ENCODE peak calls at places on chromosome 9, in six cellular contexts. L is GM23338; O is GM19239; N is stimulated activated CD4-positive, alpha-beta T cell treated with anti-CD3 and anti-CD28 coated beads, Interleukin-1b, Interleukin-23, amount 100 ng/mL, for 4 hours; C is MCF 10A; D is SHP77 treated with DMSO at 0.1 percent for 48 hours. Y is an unnamed sample.
A peak's percentile ranks its signal among the peaks of the same experiment; 100 is the strongest.

GRCh38 chr9:89850633-89851325 is 246.0 kb downstream of the GADD45G start:
- DNase-seq in D (peak; percentile 98), L (no peak), O (no peak), C (peak; percentile 23), N (no peak), Y (no peak)

GRCh38 chr9:85182381-85182780 is 512.9 kb downstream of the NTRK2 start:
- DNase-seq in D (no peak), C (peak; percentile 40), N (no peak), O (no peak), L (no peak), Y (no peak)

GRCh38 chr9:131657031-131657377 is 82.9 kb downstream of the RAPGEF1 start:
- DNase-seq in C (no peak), O (no peak), L (no peak), D (no peak), N (no peak), Y (no peak)

GRCh38 chr9:110328763-110329162 is 8.9 kb downstream of the TXNDC8 start:
- DNase-seq in D (no peak), O (no peak), C (no peak), N (no peak), L (no peak), Y (no peak)

GRCh38 chr9:104868687-104869404 is 59.1 kb downstream of the ABCA1 start:
- DNase-seq in D (no peak), C (peak; percentile 82), L (peak; percentile 91), O (peak; percentile 60), N (no peak), Y (peak; percentile 64)

GRCh38 chr9:36988848-36989247 is 45.2 kb downstream of the PAX5 start:
- DNase-seq in L (no peak), O (no peak), C (no peak), D (no peak), N (no peak), Y (no peak)

GRCh38 chr9:81490605-81491331 is 198.6 kb downstream of the TLE1 start:
- DNase-seq in L (no peak), C (peak; percentile 75), D (no peak), N (no peak), O (no peak), Y (no peak)

GRCh38 chr9:14538529-14538928 is 154.7 kb downstream of the ZDHHC21 start:
- DNase-seq in O (no peak), N (no peak), C (no peak), L (no peak), D (no peak), Y (peak; percentile 99)

GRCh38 chr9:18194316-18194715 is 279.6 kb upstream of the ADAMTSL1 start:
- DNase-seq in O (no peak), N (no peak), L (no peak), C (no peak), D (no peak), Y (no peak)

GRCh38 chr9:4092793-4093709 is 206.8 kb downstream of the GLIS3 start:
- DNase-seq in D (no peak), L (no peak), N (no peak), O (no peak), C (no peak), Y (no peak)

GRCh38 chr9:15622596-15622995 is 69.8 kb downstream of the CCDC171 start:
- DNase-seq in D (no peak), C (peak; percentile 13), N (no peak), O (no peak), L (peak; percentile 23), Y (no peak)

GRCh38 chr9:74125916-74126315 is 371.2 kb upstream of the RORB start:
- DNase-seq in D (no peak), N (no peak), C (no peak), L (no peak), O (no peak), Y (no peak)

GRCh38 chr9:134060546-134060945 is 7.3 kb downstream of the BRD3 start:
- DNase-seq in C (no peak), O (no peak), D (no peak), L (no peak), N (no peak), Y (no peak)

GRCh38 chr9:133759146-133759900 is 21.2 kb upstream of the SARDH start:
- DNase-seq in N (no peak), D (no peak), L (peak; percentile 74), O (no peak), C (no peak), Y (peak; percentile 35)

GRCh38 chr9:130692365-130692764 is 1.2 kb upstream of the EXOSC2 start:
- DNase-seq in O (no peak), N (no peak), D (no peak), L (peak; percentile 97), C (no peak), Y (no peak)

Y was measured in NCI-H82.